ENCODE peak calls at places on chromosomes 12 and 14, in six cellular contexts. One of them, this sample, is unnamed. For H3K9me3, the result is how much of the 10 kb centered on the place peaks cover.

GRCh38 chr12:2268478-2269286 is 215.9 kb downstream of the CACNA1C start:
- DNase-seq in neural progenitor cell: no peak
- DNase-seq in HCT116: no peak
- DNase-seq in astrocyte: peak
- DNase-seq in GM12878: no peak
- DNase-seq in endothelial cell of umbilical vein: no peak
- DNase-seq in this sample: peak

GRCh38 chr12:78584695-78585094 is 279.9 kb upstream of the SYT1 start:
- DNase-seq in neural progenitor cell: peak
- DNase-seq in GM12878: no peak
- DNase-seq in astrocyte: no peak
- DNase-seq in endothelial cell of umbilical vein: no peak
- DNase-seq in HCT116: peak
- DNase-seq in this sample: peak

GRCh38 chr14:32896979-32897723 is 41.5 kb upstream of the NPAS3 start:
- DNase-seq in GM12878: no peak
- DNase-seq in endothelial cell of umbilical vein: peak
- DNase-seq in neural progenitor cell: no peak
- DNase-seq in HCT116: no peak
- DNase-seq in astrocyte: peak
- DNase-seq in this sample: peak

GRCh38 chr12:56374726-56375597 is 12.3 kb upstream of the APOF start:
- DNase-seq in HCT116: no peak
- DNase-seq in endothelial cell of umbilical vein: peak
- DNase-seq in neural progenitor cell: no peak
- DNase-seq in GM12878: no peak
- DNase-seq in astrocyte: no peak
- DNase-seq in this sample: no peak

GRCh38 chr12:123723011-123723410 is 10.9 kb downstream of the ATP6V0A2 start:
- DNase-seq in astrocyte: no peak
- DNase-seq in neural progenitor cell: no peak
- DNase-seq in HCT116: no peak
- DNase-seq in GM12878: no peak
- DNase-seq in endothelial cell of umbilical vein: no peak
- DNase-seq in this sample: no peak

GRCh38 chr14:69132513-69133181 is 20.3 kb downstream of the DCAF5 start:
- DNase-seq in GM12878: no peak
- DNase-seq in astrocyte: peak
- DNase-seq in neural progenitor cell: no peak
- DNase-seq in HCT116: no peak
- DNase-seq in endothelial cell of umbilical vein: no peak
- DNase-seq in this sample: no peak

GRCh38 chr12:121532503-121533390 is 48.1 kb downstream of the KDM2B start:
- DNase-seq in GM12878: no peak
- DNase-seq in endothelial cell of umbilical vein: no peak
- DNase-seq in HCT116: no peak
- DNase-seq in neural progenitor cell: no peak
- DNase-seq in astrocyte: peak
- DNase-seq in this sample: no peak

GRCh38 chr12:2753536-2753935 is 41.2 kb upstream of the FKBP4 start:
- DNase-seq in neural progenitor cell: peak
- DNase-seq in GM12878: no peak
- DNase-seq in endothelial cell of umbilical vein: no peak
- DNase-seq in HCT116: no peak
- DNase-seq in astrocyte: no peak
- DNase-seq in this sample: no peak

GRCh38 chr12:43273467-43273866 is 278.5 kb downstream of the ADAMTS20 start:
- DNase-seq in endothelial cell of umbilical vein: peak
- DNase-seq in HCT116: no peak
- DNase-seq in neural progenitor cell: no peak
- DNase-seq in astrocyte: peak
- DNase-seq in GM12878: no peak
- DNase-seq in this sample: no peak

GRCh38 chr12:6199531-6200265 is 502 bp upstream of the CD9 start:
- DNase-seq in endothelial cell of umbilical vein: peak
- DNase-seq in HCT116: no peak
- DNase-seq in neural progenitor cell: peak
- DNase-seq in astrocyte: no peak
- DNase-seq in GM12878: no peak
- DNase-seq in this sample: no peak

GRCh38 chr12:62190921-62191746 is 69.1 kb upstream of the USP15 start:
- DNase-seq in HCT116: no peak
- DNase-seq in astrocyte: no peak
- DNase-seq in endothelial cell of umbilical vein: no peak
- DNase-seq in GM12878: no peak
- DNase-seq in neural progenitor cell: peak
- DNase-seq in this sample: no peak

GRCh38 chr12:124898200-124898950 is 16.1 kb downstream of the UBC start:
- DNase-seq in HCT116: no peak
- DNase-seq in neural progenitor cell: peak
- DNase-seq in astrocyte: no peak
- DNase-seq in endothelial cell of umbilical vein: peak
- DNase-seq in GM12878: no peak
- DNase-seq in this sample: peak

GRCh38 chr14:52338282-52338681 is 24.2 kb downstream of the PTGER2 start:
- DNase-seq in GM12878: no peak
- DNase-seq in neural progenitor cell: no peak
- DNase-seq in HCT116: no peak
- DNase-seq in endothelial cell of umbilical vein: peak
- DNase-seq in astrocyte: peak
- DNase-seq in this sample: peak

GRCh38 chr12:31928246-31929139 is 30.7 kb upstream of the RESF1 start:
- DNase-seq in HCT116: no peak
- DNase-seq in astrocyte: no peak
- DNase-seq in GM12878: no peak
- DNase-seq in endothelial cell of umbilical vein: peak
- DNase-seq in neural progenitor cell: no peak
- DNase-seq in this sample: no peak

GRCh38 chr12:2152134-2152533 is 99.3 kb downstream of the CACNA1C start:
- DNase-seq in HCT116: no peak
- DNase-seq in neural progenitor cell: no peak
- DNase-seq in astrocyte: no peak
- DNase-seq in endothelial cell of umbilical vein: no peak
- DNase-seq in GM12878: peak
- DNase-seq in this sample: no peak

GRCh38 chr14:75837151-75837787 is 144.5 kb downstream of the TGFB3 start:
- DNase-seq in neural progenitor cell: no peak
- DNase-seq in astrocyte: no peak
- DNase-seq in endothelial cell of umbilical vein: no peak
- DNase-seq in GM12878: no peak
- DNase-seq in HCT116: no peak
- DNase-seq in this sample: peak

GRCh38 chr12:111598637-111599458 is at the start of gene ATXN2:
- DNase-seq in neural progenitor cell: peak
- DNase-seq in endothelial cell of umbilical vein: peak
- DNase-seq in HCT116: no peak
- DNase-seq in astrocyte: no peak
- DNase-seq in GM12878: no peak
- DNase-seq in this sample: no peak

GRCh38 chr14:100890044-100890443 is 13.5 kb downstream of the RTL1 start:
- DNase-seq in HCT116: no peak
- DNase-seq in GM12878: no peak
- DNase-seq in astrocyte: no peak
- DNase-seq in neural progenitor cell: no peak
- DNase-seq in endothelial cell of umbilical vein: no peak
- DNase-seq in this sample: no peak

GRCh38 chr14:53151867-53152626 is 1.1 kb downstream of the DDHD1 start:
- DNase-seq in HCT116: peak
- DNase-seq in endothelial cell of umbilical vein: peak
- DNase-seq in neural progenitor cell: peak
- DNase-seq in astrocyte: peak
- DNase-seq in GM12878: no peak
- DNase-seq in this sample: peak

GRCh38 chr14:42353315-42353714 is 746.6 kb downstream of the LRFN5 start:
- DNase-seq in neural progenitor cell: no peak
- DNase-seq in astrocyte: no peak
- DNase-seq in GM12878: no peak
- DNase-seq in HCT116: no peak
- DNase-seq in endothelial cell of umbilical vein: no peak
- DNase-seq in this sample: no peak

GRCh38 chr12:50066402-50066801 is 9.0 kb downstream of the ASIC1 start:
- DNase-seq in HCT116: no peak
- DNase-seq in astrocyte: peak
- DNase-seq in neural progenitor cell: peak
- DNase-seq in GM12878: no peak
- DNase-seq in endothelial cell of umbilical vein: no peak
- DNase-seq in this sample: peak

GRCh38 chr12:25376392-25376791 is 125.7 kb upstream of the KRAS start:
- DNase-seq in neural progenitor cell: no peak
- DNase-seq in GM12878: no peak
- DNase-seq in endothelial cell of umbilical vein: no peak
- DNase-seq in astrocyte: no peak
- DNase-seq in HCT116: no peak
- DNase-seq in this sample: no peak

DNA sequence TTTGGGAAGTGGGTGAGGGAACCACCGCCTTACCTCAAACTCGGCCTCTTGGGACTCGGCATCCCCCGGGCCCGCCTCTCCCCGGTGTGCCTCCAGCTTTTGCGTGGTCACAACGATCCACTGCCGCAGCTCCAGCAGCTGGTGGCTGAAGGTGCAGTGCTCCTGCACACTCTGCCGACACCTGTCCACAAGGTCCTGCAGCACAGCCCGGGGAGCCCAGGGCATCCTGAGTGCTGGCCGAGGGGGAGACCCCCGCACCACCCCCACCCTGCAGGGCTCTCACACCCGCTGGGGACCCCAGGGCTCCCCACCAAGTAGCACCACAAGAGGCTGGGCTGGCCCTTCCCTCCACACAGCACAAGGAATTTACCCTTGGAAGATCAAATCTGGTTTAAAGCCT is 76.6 kb downstream of the SYNE3 start:
- DNase-seq in neural progenitor cell: no peak
- DNase-seq in HCT116: no peak
- DNase-seq in GM12878: no peak
- DNase-seq in endothelial cell of umbilical vein: no peak
- DNase-seq in astrocyte: no peak
- DNase-seq in this sample: no peak
- TF ChIP-seq CTCF in neural progenitor cell: no peak
- TF ChIP-seq CTCF in HCT116: no peak
- TF ChIP-seq CTCF in GM12878: no peak
- TF ChIP-seq CTCF in endothelial cell of umbilical vein: no peak
- TF ChIP-seq CTCF in astrocyte: no peak
- TF ChIP-seq CTCF in this sample: no peak

DNA sequence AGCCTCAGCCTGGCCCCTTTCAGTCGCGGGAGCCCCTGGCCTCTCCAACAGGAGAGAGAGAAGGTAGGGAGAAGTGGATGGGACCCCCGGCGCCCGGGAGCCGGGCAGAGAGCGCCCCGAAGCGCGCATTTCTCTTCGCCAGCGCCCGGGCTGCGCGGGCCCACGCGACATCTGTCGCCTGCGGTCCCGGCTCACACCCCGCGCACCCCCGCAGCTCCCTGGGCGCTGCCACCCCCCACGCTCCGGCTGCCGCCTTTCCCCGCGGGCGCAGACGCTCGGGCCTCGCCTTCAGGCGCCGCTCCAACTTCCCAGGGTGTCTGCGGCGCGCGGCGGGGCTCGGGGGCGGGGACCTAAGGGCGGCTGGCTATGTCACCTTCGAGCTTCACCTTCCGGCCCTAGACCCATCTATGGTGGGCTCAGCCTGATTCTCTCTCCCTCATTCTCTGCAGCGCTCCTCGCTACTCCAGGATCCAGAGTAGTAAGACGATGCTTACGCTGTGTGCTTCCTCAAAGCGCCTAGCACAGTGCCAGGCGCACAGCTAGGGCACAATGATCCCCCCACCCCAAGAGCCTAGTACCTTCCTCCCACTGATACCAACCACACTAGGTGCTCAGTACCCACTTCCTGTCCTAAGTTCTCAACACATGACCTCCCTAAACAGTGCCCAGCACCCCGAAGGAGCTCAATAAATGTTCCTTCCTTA is 1.6 kb downstream of the HRK start:
- DNase-seq in neural progenitor cell: peak
- DNase-seq in astrocyte: no peak
- DNase-seq in endothelial cell of umbilical vein: no peak
- DNase-seq in GM12878: no peak
- DNase-seq in HCT116: no peak
- DNase-seq in this sample: no peak
- TF ChIP-seq EZH2 in neural progenitor cell: peak
- TF ChIP-seq EZH2 in astrocyte: peak
- TF ChIP-seq EZH2 in endothelial cell of umbilical vein: no peak
- TF ChIP-seq EZH2 in GM12878: no peak
- TF ChIP-seq EZH2 in HCT116: no peak
- TF ChIP-seq EZH2 in this sample: peak

DNA sequence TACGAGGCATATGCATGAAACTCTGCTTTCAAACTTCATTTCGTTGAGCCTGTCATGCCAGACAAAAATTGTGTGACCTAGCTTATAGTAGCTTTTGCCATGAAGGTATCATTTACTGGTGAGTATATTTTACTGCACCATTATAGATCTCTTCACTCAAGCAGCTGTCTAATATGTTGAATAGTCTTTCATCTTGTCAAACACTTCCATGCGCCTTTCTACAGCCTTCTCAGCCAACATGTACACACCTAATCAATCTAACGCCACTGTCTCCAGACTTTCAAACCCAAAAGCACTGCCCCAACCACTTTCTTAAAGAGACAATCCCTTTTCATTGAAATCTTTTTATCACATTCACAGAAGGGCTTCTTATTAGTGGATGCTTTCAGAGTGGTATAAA is 757.4 kb downstream of the VRK1 start:
- DNase-seq in endothelial cell of umbilical vein: no peak
- DNase-seq in neural progenitor cell: no peak
- DNase-seq in HCT116: no peak
- DNase-seq in GM12878: no peak
- DNase-seq in astrocyte: no peak
- DNase-seq in this sample: no peak
- H3K9me3 ChIP-seq in endothelial cell of umbilical vein: under half
- H3K9me3 ChIP-seq in neural progenitor cell: under half
- H3K9me3 ChIP-seq in HCT116: under half
- H3K9me3 ChIP-seq in GM12878: under half
- H3K9me3 ChIP-seq in astrocyte: under half
- H3K9me3 ChIP-seq in this sample: under half

GRCh38 chr12:96902076-96902475 is 5.0 kb upstream of the NEDD1 start:
- DNase-seq in astrocyte: no peak
- DNase-seq in HCT116: no peak
- DNase-seq in GM12878: no peak
- DNase-seq in neural progenitor cell: no peak
- DNase-seq in endothelial cell of umbilical vein: no peak
- DNase-seq in this sample: no peak
- TF ChIP-seq CTCF in astrocyte: no peak
- TF ChIP-seq CTCF in HCT116: no peak
- TF ChIP-seq CTCF in GM12878: peak
- TF ChIP-seq CTCF in neural progenitor cell: no peak
- TF ChIP-seq CTCF in endothelial cell of umbilical vein: no peak
- TF ChIP-seq CTCF in this sample: no peak